ENCODE peak calls at places on chromosome 18, in five cellular contexts. Y is nucleus accumbens, Q is RWPE2, T is Peyer's patch, X is skeletal muscle cell. Z is an unnamed sample.
A peak's percentile ranks its signal among the peaks of the same experiment; 100 is the strongest.

GRCh38 chr18:55775972-55776371 is 188.0 kb upstream of the TCF4 start:
- DNase-seq in Y (no peak), Q (no peak), T (no peak), X (no peak), Z (no peak)

GRCh38 chr18:10245517-10246175 is 208.8 kb upstream of the APCDD1 start:
- DNase-seq in Y (no peak), Q (no peak), T (no peak), X (no peak), Z (no peak)

GRCh38 chr18:34330308-34330707 is 105.6 kb upstream of the NOL4 start:
- DNase-seq in Y (no peak), Q (no peak), T (no peak), X (no peak), Z (no peak)

GRCh38 chr18:52339891-52340371 is at the start of gene DCC:
- DNase-seq in Y (peak; percentile 74), Q (no peak), T (peak; percentile 45), X (peak; percentile 31), Z (peak; percentile 14)

GRCh38 chr18:11925800-11926481 is 17.8 kb upstream of the MPPE1 start:
- DNase-seq in Y (no peak), Q (no peak), T (no peak), X (no peak), Z (no peak)

GRCh38 chr18:8426401-8426800 is 182.8 kb upstream of the RAB12 start:
- DNase-seq in Y (no peak), Q (no peak), T (no peak), X (no peak), Z (no peak)

GRCh38 chr18:65975536-65975935 is 224.7 kb downstream of the CDH7 start:
- DNase-seq in Y (no peak), Q (no peak), T (no peak), X (no peak), Z (no peak)

GRCh38 chr18:13879492-13879891 is 35.8 kb downstream of the MC2R start:
- DNase-seq in Y (no peak), Q (no peak), T (no peak), X (no peak), Z (no peak)

GRCh38 chr18:76565238-76566173 is 70.5 kb upstream of the ZNF516 start:
- DNase-seq in Y (peak; percentile 16), Q (peak; percentile 88), T (peak; percentile 66), X (peak; percentile 91), Z (peak; percentile 58)

GRCh38 chr18:61379827-61380226 is 46.6 kb downstream of the CDH20 start:
- DNase-seq in Y (no peak), Q (no peak), T (no peak), X (no peak), Z (no peak)

GRCh38 chr18:8765692-8766463 is 60.5 kb downstream of the MTCL1 start:
- DNase-seq in Y (peak; percentile 31), Q (no peak), T (no peak), X (no peak), Z (no peak)

GRCh38 chr18:379665-380356 is 112.0 kb upstream of the THOC1 start:
- DNase-seq in Y (no peak), Q (no peak), T (no peak), X (no peak), Z (no peak)

GRCh38 chr18:13216732-13217465 is 1.7 kb upstream of the LDLRAD4 start:
- DNase-seq in Y (no peak), Q (no peak), T (peak; percentile 62), X (no peak), Z (no peak)

GRCh38 chr18:75502286-75502685 is 74.8 kb upstream of the SMIM21 start:
- DNase-seq in Y (no peak), Q (no peak), T (no peak), X (no peak), Z (no peak)

GRCh38 chr18:53458266-53458665 is 766.2 kb downstream of the MBD2 start:
- DNase-seq in Y (no peak), Q (no peak), T (no peak), X (no peak), Z (no peak)

GRCh38 chr18:79465392-79465991 is 69.8 kb downstream of the NFATC1 start:
- DNase-seq in Y (no peak), Q (no peak), T (peak; percentile 87), X (no peak), Z (no peak)

GRCh38 chr18:10421859-10422258 is 32.6 kb upstream of the APCDD1 start:
- DNase-seq in Y (no peak), Q (no peak), T (no peak), X (no peak), Z (no peak)